ENCODE peak calls at places on chromosomes 16 and 17, in four cellular contexts. Y is CD8-positive, alpha-beta T cell; B is hepatocyte; I is CD8-positive, alpha-beta memory T cell. O is an unnamed sample.

GRCh38 chr16:24430937-24431760 is 108.2 kb upstream of the RBBP6 start:
- DNase-seq in Y (no peak), B (peak), I (no peak), O (no peak)

GRCh38 chr17:64707077-64707591 is 45.0 kb upstream of the SMURF2 start:
- DNase-seq in Y (no peak), B (peak), I (no peak), O (peak)

GRCh38 chr17:18301081-18301480 is 13.7 kb downstream of the TOP3A start:
- DNase-seq in Y (no peak), B (no peak), I (no peak), O (no peak)

GRCh38 chr17:30554839-30555751 is 77.9 kb downstream of the GOSR1 start:
- DNase-seq in Y (no peak), B (no peak), I (no peak), O (no peak)

GRCh38 chr16:35525979-35526590 is 2066.7 kb downstream of the TP53TG3F start:
- DNase-seq in Y (no peak), B (no peak), I (no peak), O (no peak)

GRCh38 chr17:29076722-29077121 is 33.8 kb downstream of the PIPOX start:
- DNase-seq in Y (no peak), B (no peak), I (no peak), O (no peak)

GRCh38 chr16:3589991-3590701 is 12.9 kb upstream of the NLRC3 start:
- DNase-seq in Y (no peak), B (no peak), I (no peak), O (no peak)

GRCh38 chr17:83177611-83178532 is 98.5 kb downstream of the METRNL start:
- DNase-seq in Y (no peak), B (no peak), I (no peak), O (no peak)

GRCh38 chr17:62824290-62825135 is 16.4 kb upstream of the MARCHF10 start:
- DNase-seq in Y (no peak), B (peak), I (no peak), O (no peak)

GRCh38 chr16:81136331-81137011 is 40.3 kb upstream of the GCSH start:
- DNase-seq in Y (no peak), B (no peak), I (no peak), O (no peak)

GRCh38 chr17:70365098-70365583 is 195.8 kb downstream of the KCNJ2 start:
- DNase-seq in Y (no peak), B (peak), I (no peak), O (no peak)

GRCh38 chr17:31488264-31488981 is 96.9 kb downstream of the RAB11FIP4 start:
- DNase-seq in Y (peak), B (peak), I (no peak), O (no peak)

GRCh38 chr17:77534137-77534536 is 393.4 kb downstream of the SEC14L1 start:
- DNase-seq in Y (no peak), B (no peak), I (no peak), O (no peak)

GRCh38 chr16:56983211-56983751 is 6.1 kb upstream of the NLRC5 start:
- DNase-seq in Y (no peak), B (peak), I (no peak), O (no peak)

GRCh38 chr17:8140413-8141029 is 11.7 kb downstream of the PER1 start:
- DNase-seq in Y (no peak), B (peak), I (no peak), O (no peak)

GRCh38 chr16:57091200-57091989 is 988 bp upstream of the CPNE2 start:
- DNase-seq in Y (no peak), B (peak), I (no peak), O (no peak)

GRCh38 chr17:41806685-41807445 is 4.9 kb downstream of the P3H4 start:
- DNase-seq in Y (no peak), B (no peak), I (no peak), O (no peak)

GRCh38 chr17:49612721-49613120 is 37.0 kb downstream of the NXPH3 start:
- DNase-seq in Y (no peak), B (no peak), I (no peak), O (no peak)

GRCh38 chr16:14301150-14302030 is 230.3 kb downstream of the MRTFB start:
- DNase-seq in Y (peak), B (peak), I (no peak), O (no peak)

GRCh38 chr16:11204513-11205047 is 51.4 kb downstream of the SOCS1 start:
- DNase-seq in Y (no peak), B (no peak), I (no peak), O (no peak)

GRCh38 chr16:11201498-11202259 is 54.3 kb downstream of the SOCS1 start:
- DNase-seq in Y (no peak), B (peak), I (no peak), O (no peak)

GRCh38 chr16:11200523-11201063 is 55.4 kb downstream of the SOCS1 start:
- DNase-seq in Y (no peak), B (no peak), I (no peak), O (no peak)

GRCh38 chr16:11203111-11203623 is 52.8 kb downstream of the SOCS1 start:
- DNase-seq in Y (no peak), B (no peak), I (no peak), O (no peak)

GRCh38 chr16:11202260-11203091 is 53.5 kb downstream of the SOCS1 start:
- DNase-seq in Y (no peak), B (no peak), I (no peak), O (no peak)
- H3K4me3 ChIP-seq in Y (no peak), B (no peak), I (no peak), O (no peak)

DNA sequence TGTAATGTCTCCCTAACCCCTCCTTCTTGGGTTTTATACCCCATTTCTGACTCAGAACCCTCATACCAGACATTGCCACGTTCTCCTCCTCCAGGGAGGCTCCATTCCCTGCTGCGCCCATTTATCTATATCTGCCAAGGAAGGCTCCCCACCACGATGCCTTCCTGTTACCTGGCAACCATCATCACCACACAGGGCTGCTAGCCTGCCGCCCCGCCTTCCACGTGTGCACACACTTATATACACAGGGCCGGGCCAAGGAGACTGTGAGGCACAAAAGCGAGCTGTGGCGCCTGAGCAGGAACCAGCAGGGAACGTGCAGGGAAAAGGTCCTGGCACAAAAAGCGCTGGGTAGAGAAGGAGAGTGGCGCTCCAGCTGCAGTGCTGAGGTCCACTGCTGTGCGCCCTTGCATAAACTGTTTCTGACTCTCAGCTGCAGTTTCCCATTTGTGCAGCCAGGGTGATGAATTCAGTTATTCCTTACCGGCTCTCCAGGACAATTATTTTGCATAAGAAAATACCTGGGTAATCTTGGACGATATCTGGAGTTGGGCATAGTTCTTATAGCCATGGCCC is 261.7 kb downstream of the CBLN1 start:
- DNase-seq in Y (no peak), B (no peak), I (no peak), O (no peak)
- H3K4me3 ChIP-seq in Y (no peak), B (no peak), I (no peak), O (no peak)

GRCh38 chr16:65817799-65818198 is 548.7 kb upstream of the CDH5 start:
- DNase-seq in Y (no peak), B (no peak), I (no peak), O (no peak)

GRCh38 chr16:65815707-65816106 is 550.8 kb upstream of the CDH5 start:
- DNase-seq in Y (no peak), B (no peak), I (no peak), O (no peak)

GRCh38 chr16:65817066-65817465 is 549.4 kb upstream of the CDH5 start:
- DNase-seq in Y (no peak), B (no peak), I (no peak), O (no peak)

GRCh38 chr16:65822148-65822547 is 544.3 kb upstream of the CDH5 start:
- DNase-seq in Y (no peak), B (no peak), I (no peak), O (no peak)

DNA sequence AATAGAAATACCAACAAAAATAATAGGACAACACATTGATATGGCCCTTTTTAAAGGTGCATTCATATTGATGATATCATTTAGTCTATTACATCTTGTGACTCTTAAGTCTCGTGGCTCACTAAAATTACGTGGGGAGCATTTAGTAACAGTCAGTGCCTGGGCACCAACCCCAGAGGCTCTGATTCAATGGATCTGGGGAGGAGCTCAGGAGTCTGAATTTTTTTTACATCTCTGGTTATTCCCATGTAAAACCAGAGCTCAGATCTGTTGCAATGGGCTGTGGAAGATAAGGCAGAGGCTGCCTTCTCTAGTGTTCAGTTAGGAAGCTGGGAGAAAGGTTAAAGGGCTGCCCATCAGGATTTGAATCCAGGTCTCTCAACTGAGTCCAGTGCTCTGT is 549.9 kb upstream of the CDH5 start:
- DNase-seq in Y (no peak), B (no peak), I (no peak), O (no peak)
- H3K4me3 ChIP-seq in Y (no peak), B (no peak), I (no peak), O (no peak)

DNA sequence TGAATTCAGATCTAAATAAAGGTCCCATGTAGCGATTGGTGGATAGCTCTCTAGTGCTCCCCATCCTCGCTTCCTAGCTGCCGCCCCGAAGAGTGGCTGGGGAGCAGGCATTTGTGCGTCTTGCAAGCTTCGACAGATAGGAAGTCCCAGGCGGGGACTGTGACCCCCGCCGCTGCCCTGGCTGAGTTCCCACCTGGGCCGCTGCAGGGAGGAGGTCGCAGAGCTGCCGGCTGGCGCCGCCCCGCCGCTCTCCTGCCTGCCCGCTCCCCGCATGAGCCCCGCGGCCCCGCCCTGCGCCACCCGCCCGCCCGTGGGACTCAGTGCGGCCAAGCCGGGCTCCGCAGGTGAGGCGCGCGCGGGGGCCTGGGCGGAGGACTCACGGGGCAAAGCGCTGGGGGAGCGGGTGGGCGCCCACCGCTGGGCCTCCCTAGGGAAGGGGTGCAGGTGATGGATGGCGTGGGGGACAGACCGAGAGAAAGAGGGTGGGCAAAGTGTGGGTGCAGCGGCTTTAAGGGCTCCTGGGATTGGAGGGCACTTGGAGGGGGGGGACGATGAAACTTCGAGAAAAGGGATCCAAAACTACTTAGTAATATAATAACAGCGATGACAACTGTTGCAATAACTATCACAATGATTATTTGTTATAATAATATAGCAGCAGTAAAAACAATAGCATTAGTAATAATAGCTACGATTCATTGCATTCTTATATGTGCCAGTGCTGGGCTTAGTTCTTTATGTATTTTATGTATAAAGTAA is at the start of gene OTOA:
- DNase-seq in Y (peak), B (peak), I (peak), O (no peak)
- H3K4me3 ChIP-seq in Y (peak), B (no peak), I (no peak), O (peak)

GRCh38 chr17:36661688-36662087 is 60.3 kb downstream of the MRM1 start:
- DNase-seq in Y (no peak), B (no peak), I (no peak), O (no peak)

GRCh38 chr17:36657390-36657762 is 56.0 kb downstream of the MRM1 start:
- DNase-seq in Y (no peak), B (no peak), I (no peak), O (no peak)

GRCh38 chr17:36661047-36661666 is 59.8 kb downstream of the MRM1 start:
- DNase-seq in Y (no peak), B (no peak), I (no peak), O (no peak)

GRCh38 chr17:36653374-36653773 is 52.0 kb downstream of the MRM1 start:
- DNase-seq in Y (no peak), B (no peak), I (no peak), O (no peak)

GRCh38 chr17:36657763-36658490 is 56.5 kb downstream of the MRM1 start:
- DNase-seq in Y (peak), B (peak), I (no peak), O (no peak)
- H3K4me3 ChIP-seq in Y (peak), B (peak), I (no peak), O (peak)

DNA sequence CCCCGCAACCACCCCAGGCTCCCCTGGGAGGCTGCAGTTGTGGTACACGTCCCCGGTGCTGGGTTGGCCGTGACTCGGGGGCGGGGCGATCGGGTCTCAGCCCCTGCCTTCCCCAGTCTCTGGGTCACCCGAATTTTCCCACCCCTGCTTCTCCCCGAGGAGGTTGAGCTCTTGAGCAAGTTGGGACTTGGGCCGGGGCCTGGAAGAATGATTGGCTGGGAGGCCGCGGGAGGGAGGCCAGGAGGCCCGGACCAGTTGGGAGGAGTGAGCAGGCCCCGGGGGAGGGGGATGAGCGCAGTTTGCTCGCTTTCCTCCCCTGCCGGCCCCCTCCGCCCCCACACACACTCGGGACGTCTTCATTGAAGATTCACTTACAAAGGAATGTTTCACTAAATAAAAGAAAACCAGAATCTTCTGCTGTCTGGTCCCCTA is 4.5 kb upstream of the HEXIM1 start:
- DNase-seq in Y (no peak), B (peak), I (no peak), O (no peak)
- H3K4me3 ChIP-seq in Y (peak), B (peak), I (no peak), O (peak)